ENCODE peak calls at places on chromosomes 16 and 17, in five cellular contexts. E, Q, Z, R and K are unnamed samples.
A peak's percentile ranks its signal among the peaks of the same experiment; 100 is the strongest.

GRCh38 chr17:60170835-60171752 is 21.3 kb downstream of the CA4 start:
- DNase-seq in Z (no peak), E (no peak), Q (no peak), R (no peak), K (no peak)

GRCh38 chr17:45146616-45147101 is 1.6 kb upstream of the HEXIM1 start:
- DNase-seq in E (peak; percentile 83), Z (no peak), Q (no peak), R (no peak), K (no peak)

GRCh38 chr17:56222255-56222654 is 69.0 kb downstream of the ANKFN1 start:
- DNase-seq in R (no peak), Z (no peak), E (no peak), Q (no peak), K (no peak)

GRCh38 chr16:2912330-2913199 is 834 bp downstream of the FLYWCH1 start:
- DNase-seq in E (no peak), Z (peak; percentile 25), R (peak; percentile 49), Q (peak; percentile 79), K (peak; percentile 26)

GRCh38 chr16:52611817-52612673 is 65.1 kb upstream of the TOX3 start:
- DNase-seq in Z (no peak), Q (no peak), R (no peak), E (peak; percentile 72), K (no peak)

GRCh38 chr17:78737332-78737731 is 44.7 kb downstream of the CYTH1 start:
- DNase-seq in R (peak; percentile 63), Q (peak; percentile 77), E (peak; percentile 60), Z (no peak), K (no peak)

GRCh38 chr17:82520041-82520910 is 744 bp downstream of the FOXK2 start:
- DNase-seq in Q (peak; percentile 34), R (peak; percentile 57), Z (peak; percentile 51), E (no peak), K (peak; percentile 32)

GRCh38 chr16:58076514-58076913 is 51.0 kb downstream of the MMP15 start:
- DNase-seq in Q (no peak), E (no peak), Z (no peak), R (no peak), K (no peak)

GRCh38 chr17:78682363-78682762 is 99.7 kb downstream of the CYTH1 start:
- DNase-seq in Z (no peak), E (no peak), R (no peak), Q (no peak), K (no peak)

GRCh38 chr17:18261146-18261515 is 669 bp downstream of the MIEF2 start:
- DNase-seq in E (peak; percentile 64), Q (no peak), R (peak; percentile 66), Z (no peak), K (no peak)

GRCh38 chr17:20158580-20158979 is 149.4 kb downstream of the SPECC1 start:
- DNase-seq in R (no peak), Z (no peak), Q (no peak), E (no peak), K (no peak)

GRCh38 chr17:74563358-74563757 is 4.0 kb downstream of the CD300H start:
- DNase-seq in Q (no peak), Z (no peak), R (no peak), E (no peak), K (no peak)

GRCh38 chr17:29911641-29912177 is 18.3 kb downstream of the SSH2 start:
- DNase-seq in Z (no peak), E (no peak), Q (no peak), R (no peak), K (no peak)

GRCh38 chr17:44199553-44200477 is at the start of gene ATXN7L3:
- DNase-seq in Q (peak; percentile 96), E (peak; percentile 99), Z (peak; percentile 90), R (peak; percentile 99), K (peak; percentile 100)

GRCh38 chr17:7307686-7308624 is 527 bp downstream of the EIF5A start:
- DNase-seq in Z (peak; percentile 56), R (no peak), Q (peak; percentile 42), E (peak; percentile 52), K (peak; percentile 60)

GRCh38 chr16:68397710-68398171 is 50.6 kb downstream of the SMPD3 start:
- DNase-seq in Z (no peak), Q (no peak), E (no peak), R (no peak), K (no peak)

GRCh38 chr16:88672776-88673175 is 9.9 kb upstream of the MVD start:
- DNase-seq in Q (peak; percentile 45), R (no peak), Z (no peak), E (peak; percentile 42), K (no peak)

GRCh38 chr17:5123343-5124124 is 7.7 kb downstream of the USP6 start:
- DNase-seq in R (no peak), Z (no peak), E (no peak), Q (no peak), K (no peak)

GRCh38 chr17:73584049-73584448 is 60.2 kb downstream of the SDK2 start:
- DNase-seq in E (no peak), R (no peak), Z (no peak), Q (no peak), K (no peak)

GRCh38 chr17:80827646-80828643 is 163.7 kb upstream of the CHMP6 start:
- DNase-seq in Q (peak; percentile 38), E (peak; percentile 30), R (peak; percentile 51), Z (no peak), K (no peak)

GRCh38 chr16:27404163-27404823 is 2.3 kb downstream of the IL21R start:
- DNase-seq in Q (no peak), E (no peak), R (no peak), Z (no peak), K (no peak)

GRCh38 chr16:55492756-55493380 is 13.9 kb downstream of the MMP2 start:
- DNase-seq in Q (no peak), Z (no peak), R (no peak), E (no peak), K (no peak)

GRCh38 chr17:56099649-56100048 is 53.6 kb upstream of the ANKFN1 start:
- DNase-seq in Q (no peak), R (no peak), E (no peak), Z (no peak), K (no peak)

GRCh38 chr16:82735176-82735575 is 108.4 kb downstream of the CDH13 start:
- DNase-seq in Q (no peak), R (no peak), E (no peak), Z (no peak), K (no peak)

GRCh38 chr16:50999181-50999580 is 151.9 kb downstream of the SALL1 start:
- DNase-seq in Z (no peak), E (no peak), Q (no peak), R (no peak), K (no peak)

GRCh38 chr17:79508291-79508716 is 102.5 kb downstream of the RBFOX3 start:
- DNase-seq in Z (no peak), E (no peak), Q (no peak), R (no peak), K (no peak)

GRCh38 chr16:82660078-82660645 is 33.4 kb downstream of the CDH13 start:
- DNase-seq in E (no peak), R (peak; percentile 96), Q (peak; percentile 45), Z (no peak), K (peak; percentile 40)

GRCh38 chr17:31674717-31675349 is 184.2 kb downstream of the COPRS start:
- DNase-seq in E (no peak), R (no peak), Z (no peak), Q (no peak), K (no peak)

GRCh38 chr17:76820039-76820438 is 48.2 kb upstream of the MGAT5B start:
- DNase-seq in E (no peak), Z (no peak), R (no peak), Q (peak; percentile 49), K (no peak)

GRCh38 chr17:51166987-51167931 is 1.0 kb downstream of the NME2 start:
- DNase-seq in E (peak; percentile 62), R (peak; percentile 79), Q (peak; percentile 78), Z (peak; percentile 59), K (peak; percentile 61)

DNA sequence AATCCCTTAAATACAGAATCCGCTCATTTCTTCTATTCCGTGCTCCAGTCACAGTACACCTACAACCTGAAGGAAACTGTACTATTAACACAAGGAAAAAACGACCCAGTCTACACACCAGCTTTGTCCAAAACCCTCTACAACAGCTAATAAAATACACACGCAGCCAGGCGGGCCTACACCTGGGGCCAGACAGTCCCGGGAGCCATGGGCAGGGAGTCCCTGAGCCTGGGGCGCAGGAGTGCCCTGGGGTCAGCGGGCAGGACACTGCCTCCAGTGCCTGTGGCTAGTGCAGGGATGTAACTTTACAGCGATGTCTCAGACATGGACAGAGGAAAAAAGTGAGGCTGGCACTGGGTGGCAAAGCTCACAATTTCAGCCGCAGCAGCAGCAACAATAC is 28.5 kb downstream of the GNPTG start:
- DNase-seq in E (no peak), R (no peak), Q (no peak), Z (no peak), K (no peak)
- H3K9me3 ChIP-seq in E (no peaks in the 10 kb centered on the region), R (no peaks in the 10 kb centered on the region), Q (no peaks in the 10 kb centered on the region), Z (no peaks in the 10 kb centered on the region), K (no peaks in the 10 kb centered on the region)

DNA sequence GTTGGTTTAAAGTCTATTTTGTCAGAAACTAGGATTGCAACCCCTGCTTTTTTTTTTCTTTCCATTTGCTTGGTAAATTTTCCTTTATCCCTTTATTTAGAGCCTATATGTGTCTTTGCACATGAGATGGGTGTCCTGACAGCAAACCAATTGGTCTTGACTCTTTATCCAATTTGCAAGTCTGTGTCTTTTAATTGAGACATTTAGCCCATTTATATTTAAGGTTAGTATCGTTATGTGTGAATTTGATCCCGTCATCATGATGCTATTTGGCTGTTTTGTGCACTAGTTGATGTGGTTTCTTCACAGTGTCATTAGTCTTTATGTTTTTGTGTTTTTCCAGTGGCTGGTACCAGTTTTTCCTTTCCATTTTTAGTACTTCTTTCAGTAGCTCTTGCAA is 127.7 kb upstream of the ZNF267 start:
- DNase-seq in E (no peak), Z (no peak), Q (no peak), R (no peak), K (no peak)
- H3K9me3 ChIP-seq in E (peaks cover 53% of the 10 kb centered on the region), Z (peaks cover 31% of the 10 kb centered on the region), Q (peaks cover 56% of the 10 kb centered on the region), R (peaks cover 9% of the 10 kb centered on the region), K (peaks cover 37% of the 10 kb centered on the region)

GRCh38 chr17:52306314-52306713 is 147.8 kb upstream of the CA10 start:
- DNase-seq in E (no peak), R (no peak), Z (no peak), Q (no peak), K (no peak)
- H3K9me3 ChIP-seq in E (no peaks in the 10 kb centered on the region), R (no peaks in the 10 kb centered on the region), Z (no peaks in the 10 kb centered on the region), Q (no peaks in the 10 kb centered on the region), K (no peaks in the 10 kb centered on the region)

GRCh38 chr16:48930951-48931553 is 321.1 kb upstream of the N4BP1 start:
- DNase-seq in E (no peak), R (no peak), Z (no peak), Q (no peak), K (no peak)
- H3K9me3 ChIP-seq in E (peaks cover 3% of the 10 kb centered on the region), R (no peaks in the 10 kb centered on the region), Z (no peaks in the 10 kb centered on the region), Q (no peaks in the 10 kb centered on the region), K (no peaks in the 10 kb centered on the region)

GRCh38 chr16:79349803-79350202 is 250.7 kb downstream of the MAF start:
- DNase-seq in Q (no peak), R (no peak), Z (no peak), E (no peak), K (no peak)
- H3K9me3 ChIP-seq in Q (no peaks in the 10 kb centered on the region), R (no peaks in the 10 kb centered on the region), Z (no peaks in the 10 kb centered on the region), E (no peaks in the 10 kb centered on the region), K (no peaks in the 10 kb centered on the region)

DNA sequence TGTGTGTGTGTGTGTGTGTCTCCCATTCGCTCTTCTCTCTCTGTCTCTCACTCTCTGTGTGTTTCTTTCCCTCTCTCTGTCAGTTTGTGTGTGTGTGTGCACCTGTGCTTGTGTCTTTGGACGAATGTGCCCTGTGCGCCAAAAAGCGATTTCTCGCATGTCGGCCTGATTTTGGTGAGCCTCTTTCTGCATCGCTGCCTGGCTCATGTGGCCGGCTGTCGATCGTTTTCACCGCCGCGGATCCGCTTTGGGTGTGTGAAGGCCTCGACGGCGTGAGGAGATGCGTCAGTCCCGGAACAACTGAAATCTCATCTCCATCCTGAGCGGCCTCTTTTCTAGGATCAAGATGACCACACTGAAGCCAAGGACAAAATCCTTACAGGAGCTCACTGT is 609.0 kb downstream of the KCNJ18 start:
- DNase-seq in E (no peak), Z (no peak), Q (no peak), R (no peak), K (no peak)
- H3K9me3 ChIP-seq in E (peaks cover 4% of the 10 kb centered on the region), Z (no peaks in the 10 kb centered on the region), Q (peaks cover 12% of the 10 kb centered on the region), R (no peaks in the 10 kb centered on the region), K (no peaks in the 10 kb centered on the region)